ENCODE peak calls at places on chromosomes 6 and 20, in six cellular contexts. One of them, this sample, is unnamed.

GRCh38 chr6:14910692-14911547 is 334.9 kb upstream of the JARID2 start:
- DNase-seq in stimulated activated CD8-positive, alpha-beta memory T cell treated with anti-CD3 and anti-CD28 coated beads, Interleukin-7, amount 100 ng/mL, for 1 hour: no peak
- DNase-seq in midbrain: no peak
- DNase-seq in CD4-positive, alpha-beta T cell: peak; percentile 1
- DNase-seq in astrocyte: no peak
- DNase-seq in CD8-positive, alpha-beta T cell: no peak
- DNase-seq in this sample: no peak

GRCh38 chr6:48628316-48628715 is 517.3 kb upstream of the PTCHD4 start:
- DNase-seq in midbrain: no peak
- DNase-seq in stimulated activated CD8-positive, alpha-beta memory T cell treated with anti-CD3 and anti-CD28 coated beads, Interleukin-7, amount 100 ng/mL, for 1 hour: no peak
- DNase-seq in CD4-positive, alpha-beta T cell: no peak
- DNase-seq in astrocyte: peak; percentile 54
- DNase-seq in CD8-positive, alpha-beta T cell: no peak
- DNase-seq in this sample: no peak

GRCh38 chr6:137657351-137657911 is 163.2 kb upstream of the OLIG3 start:
- DNase-seq in CD8-positive, alpha-beta T cell: no peak
- DNase-seq in CD4-positive, alpha-beta T cell: no peak
- DNase-seq in astrocyte: no peak
- DNase-seq in stimulated activated CD8-positive, alpha-beta memory T cell treated with anti-CD3 and anti-CD28 coated beads, Interleukin-7, amount 100 ng/mL, for 1 hour: no peak
- DNase-seq in midbrain: no peak
- DNase-seq in this sample: no peak

GRCh38 chr6:40909811-40910210 is 129.2 kb downstream of the UNC5CL start:
- DNase-seq in CD8-positive, alpha-beta T cell: no peak
- DNase-seq in CD4-positive, alpha-beta T cell: no peak
- DNase-seq in stimulated activated CD8-positive, alpha-beta memory T cell treated with anti-CD3 and anti-CD28 coated beads, Interleukin-7, amount 100 ng/mL, for 1 hour: no peak
- DNase-seq in midbrain: no peak
- DNase-seq in astrocyte: no peak
- DNase-seq in this sample: no peak

GRCh38 chr6:72748759-72749158 is 126.9 kb downstream of the KCNQ5 start:
- DNase-seq in CD4-positive, alpha-beta T cell: no peak
- DNase-seq in midbrain: no peak
- DNase-seq in stimulated activated CD8-positive, alpha-beta memory T cell treated with anti-CD3 and anti-CD28 coated beads, Interleukin-7, amount 100 ng/mL, for 1 hour: no peak
- DNase-seq in astrocyte: peak; percentile 92
- DNase-seq in CD8-positive, alpha-beta T cell: no peak
- DNase-seq in this sample: no peak

GRCh38 chr6:133833905-133834304 is 55.0 kb upstream of the TCF21 start:
- DNase-seq in midbrain: no peak
- DNase-seq in stimulated activated CD8-positive, alpha-beta memory T cell treated with anti-CD3 and anti-CD28 coated beads, Interleukin-7, amount 100 ng/mL, for 1 hour: no peak
- DNase-seq in CD8-positive, alpha-beta T cell: no peak
- DNase-seq in astrocyte: no peak
- DNase-seq in CD4-positive, alpha-beta T cell: no peak
- DNase-seq in this sample: no peak

GRCh38 chr6:128538763-128539162 is 18.4 kb upstream of the PTPRK start:
- DNase-seq in midbrain: no peak
- DNase-seq in stimulated activated CD8-positive, alpha-beta memory T cell treated with anti-CD3 and anti-CD28 coated beads, Interleukin-7, amount 100 ng/mL, for 1 hour: no peak
- DNase-seq in astrocyte: no peak
- DNase-seq in CD8-positive, alpha-beta T cell: no peak
- DNase-seq in CD4-positive, alpha-beta T cell: no peak
- DNase-seq in this sample: no peak

GRCh38 chr6:127302728-127303675 is 36.3 kb downstream of the RNF146 start:
- DNase-seq in midbrain: peak; percentile 57
- DNase-seq in CD4-positive, alpha-beta T cell: peak; percentile 19
- DNase-seq in CD8-positive, alpha-beta T cell: no peak
- DNase-seq in stimulated activated CD8-positive, alpha-beta memory T cell treated with anti-CD3 and anti-CD28 coated beads, Interleukin-7, amount 100 ng/mL, for 1 hour: no peak
- DNase-seq in astrocyte: no peak
- DNase-seq in this sample: no peak

GRCh38 chr6:7418238-7418905 is 28.8 kb downstream of the RIOK1 start:
- DNase-seq in CD8-positive, alpha-beta T cell: no peak
- DNase-seq in CD4-positive, alpha-beta T cell: no peak
- DNase-seq in stimulated activated CD8-positive, alpha-beta memory T cell treated with anti-CD3 and anti-CD28 coated beads, Interleukin-7, amount 100 ng/mL, for 1 hour: no peak
- DNase-seq in midbrain: no peak
- DNase-seq in astrocyte: no peak
- DNase-seq in this sample: no peak

GRCh38 chr6:126905917-126906316 is 212.6 kb upstream of the RSPO3 start:
- DNase-seq in astrocyte: no peak
- DNase-seq in midbrain: no peak
- DNase-seq in CD8-positive, alpha-beta T cell: no peak
- DNase-seq in CD4-positive, alpha-beta T cell: no peak
- DNase-seq in stimulated activated CD8-positive, alpha-beta memory T cell treated with anti-CD3 and anti-CD28 coated beads, Interleukin-7, amount 100 ng/mL, for 1 hour: no peak
- DNase-seq in this sample: no peak

GRCh38 chr6:105593805-105594231 is 190.9 kb upstream of the PREP start:
- DNase-seq in astrocyte: peak; percentile 72
- DNase-seq in CD8-positive, alpha-beta T cell: no peak
- DNase-seq in CD4-positive, alpha-beta T cell: no peak
- DNase-seq in midbrain: no peak
- DNase-seq in stimulated activated CD8-positive, alpha-beta memory T cell treated with anti-CD3 and anti-CD28 coated beads, Interleukin-7, amount 100 ng/mL, for 1 hour: no peak
- DNase-seq in this sample: no peak

GRCh38 chr20:2654831-2655230 is 2.4 kb downstream of the NOP56 start:
- DNase-seq in CD8-positive, alpha-beta T cell: no peak
- DNase-seq in midbrain: no peak
- DNase-seq in astrocyte: no peak
- DNase-seq in stimulated activated CD8-positive, alpha-beta memory T cell treated with anti-CD3 and anti-CD28 coated beads, Interleukin-7, amount 100 ng/mL, for 1 hour: no peak
- DNase-seq in CD4-positive, alpha-beta T cell: no peak
- DNase-seq in this sample: no peak

This sample was measured in NK-92 treated with Interleukin-12 subunit alpha and Interleukin-12 subunit beta, amount 100 ng/mL, for 24 hours.